ENCODE peak calls at places on chromosome 15, in ten cellular contexts. One of them, this sample, is unnamed.

GRCh38 chr15:44199393-44199792 is 4.3 kb upstream of the FRMD5 start:
- DNase-seq in amygdala: no peak
- DNase-seq in activated T-helper 1 cell treated with anti-CD3 and anti-CD28 coated beads, Interleukin-12 subunit alpha, Interleukin-12 subunit beta, Interleukin-2, Interleukin-4 antibody, amounts not matched to agents 30 ng/mL and 10 ng/mL and 1 ng/mL, durations not matched to agents 14 hours and 24 hours and 36 hours: no peak
- DNase-seq in AG10803: no peak
- DNase-seq in NCI-H1105 treated with DMSO at 0.1 percent for 48 hours: no peak
- DNase-seq in caudate nucleus: no peak
- DNase-seq in nucleus accumbens: no peak
- DNase-seq in NCI-H510A treated with DMSO at 0.1 percent for 48 hours: no peak
- DNase-seq in RWPE2: no peak
- DNase-seq in astrocyte: no peak
- DNase-seq in this sample: no peak

GRCh38 chr15:77026501-77027110 is 31.7 kb downstream of the PSTPIP1 start:
- DNase-seq in amygdala: no peak
- DNase-seq in activated T-helper 1 cell treated with anti-CD3 and anti-CD28 coated beads, Interleukin-12 subunit alpha, Interleukin-12 subunit beta, Interleukin-2, Interleukin-4 antibody, amounts not matched to agents 30 ng/mL and 10 ng/mL and 1 ng/mL, durations not matched to agents 14 hours and 24 hours and 36 hours: no peak
- DNase-seq in AG10803: no peak
- DNase-seq in NCI-H1105 treated with DMSO at 0.1 percent for 48 hours: no peak
- DNase-seq in caudate nucleus: no peak
- DNase-seq in nucleus accumbens: no peak
- DNase-seq in NCI-H510A treated with DMSO at 0.1 percent for 48 hours: no peak
- DNase-seq in RWPE2: peak
- DNase-seq in astrocyte: no peak
- DNase-seq in this sample: no peak

GRCh38 chr15:63045438-63046278 is 3.1 kb downstream of the TPM1 start:
- DNase-seq in amygdala: no peak
- DNase-seq in activated T-helper 1 cell treated with anti-CD3 and anti-CD28 coated beads, Interleukin-12 subunit alpha, Interleukin-12 subunit beta, Interleukin-2, Interleukin-4 antibody, amounts not matched to agents 30 ng/mL and 10 ng/mL and 1 ng/mL, durations not matched to agents 14 hours and 24 hours and 36 hours: no peak
- DNase-seq in AG10803: peak
- DNase-seq in NCI-H1105 treated with DMSO at 0.1 percent for 48 hours: no peak
- DNase-seq in caudate nucleus: no peak
- DNase-seq in nucleus accumbens: no peak
- DNase-seq in NCI-H510A treated with DMSO at 0.1 percent for 48 hours: no peak
- DNase-seq in RWPE2: no peak
- DNase-seq in astrocyte: no peak
- DNase-seq in this sample: no peak

GRCh38 chr15:101303408-101303807 is 8.4 kb upstream of the SNRPA1 start:
- DNase-seq in amygdala: no peak
- DNase-seq in activated T-helper 1 cell treated with anti-CD3 and anti-CD28 coated beads, Interleukin-12 subunit alpha, Interleukin-12 subunit beta, Interleukin-2, Interleukin-4 antibody, amounts not matched to agents 30 ng/mL and 10 ng/mL and 1 ng/mL, durations not matched to agents 14 hours and 24 hours and 36 hours: no peak
- DNase-seq in AG10803: no peak
- DNase-seq in NCI-H1105 treated with DMSO at 0.1 percent for 48 hours: no peak
- DNase-seq in caudate nucleus: no peak
- DNase-seq in nucleus accumbens: no peak
- DNase-seq in NCI-H510A treated with DMSO at 0.1 percent for 48 hours: no peak
- DNase-seq in RWPE2: peak
- DNase-seq in astrocyte: no peak
- DNase-seq in this sample: no peak

GRCh38 chr15:51403072-51403878 is 61.8 kb downstream of the GLDN start:
- DNase-seq in amygdala: no peak
- DNase-seq in activated T-helper 1 cell treated with anti-CD3 and anti-CD28 coated beads, Interleukin-12 subunit alpha, Interleukin-12 subunit beta, Interleukin-2, Interleukin-4 antibody, amounts not matched to agents 30 ng/mL and 10 ng/mL and 1 ng/mL, durations not matched to agents 14 hours and 24 hours and 36 hours: no peak
- DNase-seq in AG10803: peak
- DNase-seq in NCI-H1105 treated with DMSO at 0.1 percent for 48 hours: peak
- DNase-seq in caudate nucleus: no peak
- DNase-seq in nucleus accumbens: no peak
- DNase-seq in NCI-H510A treated with DMSO at 0.1 percent for 48 hours: peak
- DNase-seq in RWPE2: no peak
- DNase-seq in astrocyte: peak
- DNase-seq in this sample: peak

GRCh38 chr15:63369766-63370165 is 11.9 kb downstream of the CA12 start:
- DNase-seq in amygdala: no peak
- DNase-seq in activated T-helper 1 cell treated with anti-CD3 and anti-CD28 coated beads, Interleukin-12 subunit alpha, Interleukin-12 subunit beta, Interleukin-2, Interleukin-4 antibody, amounts not matched to agents 30 ng/mL and 10 ng/mL and 1 ng/mL, durations not matched to agents 14 hours and 24 hours and 36 hours: no peak
- DNase-seq in AG10803: peak
- DNase-seq in NCI-H1105 treated with DMSO at 0.1 percent for 48 hours: no peak
- DNase-seq in caudate nucleus: no peak
- DNase-seq in nucleus accumbens: no peak
- DNase-seq in NCI-H510A treated with DMSO at 0.1 percent for 48 hours: no peak
- DNase-seq in RWPE2: peak
- DNase-seq in astrocyte: peak
- DNase-seq in this sample: no peak

GRCh38 chr15:49155834-49156627 is 632 bp upstream of the COPS2 start:
- DNase-seq in amygdala: no peak
- DNase-seq in activated T-helper 1 cell treated with anti-CD3 and anti-CD28 coated beads, Interleukin-12 subunit alpha, Interleukin-12 subunit beta, Interleukin-2, Interleukin-4 antibody, amounts not matched to agents 30 ng/mL and 10 ng/mL and 1 ng/mL, durations not matched to agents 14 hours and 24 hours and 36 hours: no peak
- DNase-seq in AG10803: peak
- DNase-seq in NCI-H1105 treated with DMSO at 0.1 percent for 48 hours: no peak
- DNase-seq in caudate nucleus: no peak
- DNase-seq in nucleus accumbens: no peak
- DNase-seq in NCI-H510A treated with DMSO at 0.1 percent for 48 hours: no peak
- DNase-seq in RWPE2: no peak
- DNase-seq in astrocyte: peak
- DNase-seq in this sample: peak

GRCh38 chr15:49273734-49274318 is 103.8 kb downstream of the GALK2 start:
- DNase-seq in amygdala: no peak
- DNase-seq in activated T-helper 1 cell treated with anti-CD3 and anti-CD28 coated beads, Interleukin-12 subunit alpha, Interleukin-12 subunit beta, Interleukin-2, Interleukin-4 antibody, amounts not matched to agents 30 ng/mL and 10 ng/mL and 1 ng/mL, durations not matched to agents 14 hours and 24 hours and 36 hours: no peak
- DNase-seq in AG10803: peak
- DNase-seq in NCI-H1105 treated with DMSO at 0.1 percent for 48 hours: no peak
- DNase-seq in caudate nucleus: no peak
- DNase-seq in nucleus accumbens: no peak
- DNase-seq in NCI-H510A treated with DMSO at 0.1 percent for 48 hours: no peak
- DNase-seq in RWPE2: no peak
- DNase-seq in astrocyte: no peak
- DNase-seq in this sample: no peak

GRCh38 chr15:59094077-59094476 is 10.9 kb upstream of the CCNB2 start:
- DNase-seq in amygdala: no peak
- DNase-seq in activated T-helper 1 cell treated with anti-CD3 and anti-CD28 coated beads, Interleukin-12 subunit alpha, Interleukin-12 subunit beta, Interleukin-2, Interleukin-4 antibody, amounts not matched to agents 30 ng/mL and 10 ng/mL and 1 ng/mL, durations not matched to agents 14 hours and 24 hours and 36 hours: no peak
- DNase-seq in AG10803: no peak
- DNase-seq in NCI-H1105 treated with DMSO at 0.1 percent for 48 hours: no peak
- DNase-seq in caudate nucleus: no peak
- DNase-seq in nucleus accumbens: no peak
- DNase-seq in NCI-H510A treated with DMSO at 0.1 percent for 48 hours: no peak
- DNase-seq in RWPE2: no peak
- DNase-seq in astrocyte: no peak
- DNase-seq in this sample: no peak